ENCODE peak calls at places on chromosomes 2 and 18, in five cellular contexts. N is GM12865; H is CD8-positive, alpha-beta memory T cell; T is NCI-H1092; R is substantia nigra. F is an unnamed sample.

GRCh38 chr2:241050624-241051577 is 51.2 kb downstream of the MTERF4 start:
- DNase-seq in N (no peak), R (no peak), H (no peak), T (no peak), F (no peak)

GRCh38 chr2:237591379-237591881 is 896 bp upstream of the RAB17 start:
- DNase-seq in T (no peak), H (no peak), R (no peak), N (no peak), F (no peak)

GRCh38 chr2:172253190-172254052 is 150.7 kb upstream of the DLX2 start:
- DNase-seq in N (peak; percentile 9), R (no peak), T (no peak), H (no peak), F (no peak)

GRCh38 chr2:219576505-219577388 is 4.6 kb downstream of the INHA start:
- DNase-seq in R (no peak), T (peak; percentile 16), H (no peak), N (no peak), F (no peak)

GRCh38 chr2:63856302-63856600 is 14.6 kb downstream of the UGP2 start:
- DNase-seq in H (peak; percentile 48), T (no peak), N (no peak), R (no peak), F (no peak)

GRCh38 chr2:103823847-103824246 is 1030.1 kb upstream of the POU3F3 start:
- DNase-seq in N (no peak), H (no peak), R (no peak), T (no peak), F (no peak)

GRCh38 chr2:218155953-218156479 is 10.7 kb downstream of the CXCR1 start:
- DNase-seq in N (no peak), R (no peak), T (no peak), H (no peak), F (no peak)

GRCh38 chr2:213995400-213996105 is 415.3 kb upstream of the VWC2L start:
- DNase-seq in T (no peak), R (no peak), H (no peak), N (no peak), F (no peak)

GRCh38 chr18:28086530-28087172 is 90.3 kb downstream of the CDH2 start:
- DNase-seq in N (no peak), T (no peak), H (no peak), R (no peak), F (no peak)

GRCh38 chr2:65382776-65383357 is 49.5 kb downstream of the SPRED2 start:
- DNase-seq in H (peak; percentile 38), N (peak; percentile 92), R (peak; percentile 25), T (no peak), F (no peak)

GRCh38 chr2:230708204-230708603 is 4.4 kb upstream of the CAB39 start:
- DNase-seq in T (no peak), H (no peak), N (no peak), R (no peak), F (no peak)

GRCh38 chr2:239716536-239717318 is 308.4 kb downstream of the NDUFA10 start:
- DNase-seq in T (no peak), R (peak; percentile 70), N (no peak), H (no peak), F (no peak)

GRCh38 chr18:12352188-12352587 is 24.8 kb downstream of the AFG3L2 start:
- DNase-seq in H (no peak), R (no peak), T (no peak), N (no peak), F (no peak)

GRCh38 chr2:10289891-10290290 is 12.8 kb upstream of the HPCAL1 start:
- DNase-seq in N (no peak), R (no peak), T (no peak), H (no peak), F (no peak)

GRCh38 chr18:36798738-36799473 is 29.9 kb downstream of the TPGS2 start:
- DNase-seq in N (no peak), H (no peak), T (no peak), R (no peak), F (no peak)

GRCh38 chr2:211468217-211468616 is 911.8 kb downstream of the CPS1 start:
- DNase-seq in N (no peak), R (no peak), T (no peak), H (no peak), F (no peak)

GRCh38 chr2:15367205-15367604 is 193.9 kb downstream of the NBAS start:
- DNase-seq in T (no peak), N (no peak), H (no peak), R (no peak), F (no peak)

GRCh38 chr18:12474876-12475275 is 67.1 kb downstream of the PRELID3A start:
- DNase-seq in H (no peak), T (no peak), R (no peak), N (no peak), F (no peak)

GRCh38 chr2:29323961-29324360 is 208.7 kb downstream of the CLIP4 start:
- DNase-seq in H (no peak), R (no peak), T (no peak), N (no peak), F (no peak)

GRCh38 chr18:51447351-51447896 is 249.9 kb upstream of the MEX3C start:
- DNase-seq in H (no peak), R (peak; percentile 65), T (no peak), N (peak; percentile 36), F (no peak)

GRCh38 chr2:224382973-224383555 is 18.8 kb downstream of the FAM124B start:
- DNase-seq in T (no peak), R (no peak), H (no peak), N (no peak), F (no peak)

GRCh38 chr2:212928681-212929080 is 222.7 kb downstream of the IKZF2 start:
- DNase-seq in R (no peak), H (no peak), T (no peak), N (no peak), F (no peak)

GRCh38 chr18:70335892-70336726 is 47.3 kb downstream of the SOCS6 start:
- DNase-seq in N (no peak), T (no peak), H (no peak), R (no peak), F (no peak)

GRCh38 chr2:26190369-26190768 is 17.5 kb downstream of the GAREM2 start:
- DNase-seq in N (no peak), H (no peak), R (no peak), T (no peak), F (no peak)

GRCh38 chr2:43135583-43135982 is 90.8 kb downstream of the ZFP36L2 start:
- DNase-seq in T (no peak), H (no peak), R (no peak), N (no peak), F (no peak)

GRCh38 chr2:188114014-188114413 is 177.7 kb upstream of the GULP1 start:
- DNase-seq in T (no peak), H (no peak), R (no peak), N (no peak), F (no peak)

GRCh38 chr18:54805571-54806334 is 22.5 kb upstream of the RAB27B start:
- DNase-seq in T (no peak), N (no peak), R (no peak), H (no peak), F (no peak)

GRCh38 chr2:8453904-8454302 is 228.0 kb upstream of the ID2 start:
- DNase-seq in N (no peak), T (no peak), R (no peak), H (no peak), F (no peak)

GRCh38 chr2:26532301-26533250 is 54.7 kb upstream of the OTOF start:
- DNase-seq in N (no peak), H (no peak), T (no peak), R (no peak), F (no peak)

GRCh38 chr18:77127769-77128671 is 4.6 kb downstream of the MBP start:
- DNase-seq in T (no peak), H (peak; percentile 35), R (no peak), N (peak; percentile 87), F (peak; percentile 95)

GRCh38 chr2:31729442-31730092 is 148.8 kb upstream of the SRD5A2 start:
- DNase-seq in T (no peak), N (peak; percentile 47), R (no peak), H (no peak), F (peak; percentile 12)

GRCh38 chr2:8595428-8595805 is 86.4 kb upstream of the ID2 start:
- DNase-seq in N (no peak), R (no peak), T (no peak), H (no peak), F (no peak)

GRCh38 chr2:42359894-42360483 is 1.0 kb downstream of the COX7A2L start:
- DNase-seq in T (no peak), N (peak; percentile 40), H (no peak), R (no peak), F (no peak)